ENCODE peak calls at places on chromosomes 5 and 9, in eight cellular contexts. N is fibroblast of lung; U is Right ventricle myocardium superior; I is fibroblast of the conjunctiva; T is heart right ventricle; H is stimulated activated naive CD8-positive, alpha-beta T cell treated with anti-CD3 and anti-CD28 coated beads, Interleukin-15, amount 100 ng/mL, for 72 hours; E is SJSA1; J is HTR-8/SVneo. X is an unnamed sample.

GRCh38 chr9:8750639-8751041 is 951.1 kb upstream of the DMAC1 start:
- DNase-seq in N (peak), U (no peak), I (no peak), T (no peak), H (no peak), E (no peak), J (no peak), X (no peak)

GRCh38 chr9:91100878-91101450 is 260.8 kb downstream of the AUH start:
- DNase-seq in N (peak), U (peak), I (no peak), T (peak), H (no peak), E (no peak), J (no peak), X (no peak)

GRCh38 chr5:90144625-90145327 is 264.8 kb downstream of the CETN3 start:
- DNase-seq in N (peak), U (no peak), I (no peak), T (no peak), H (no peak), E (peak), J (no peak), X (peak)

GRCh38 chr9:97809666-97810344 is 43.2 kb upstream of the FOXE1 start:
- DNase-seq in N (no peak), U (no peak), I (no peak), T (no peak), H (no peak), E (peak), J (no peak), X (peak)

GRCh38 chr5:140424135-140424534 is 22.5 kb downstream of the ANKHD1 start:
- DNase-seq in N (no peak), U (no peak), I (no peak), T (no peak), H (no peak), E (no peak), J (no peak), X (no peak)

GRCh38 chr9:115118471-115119156 is 657 bp upstream of the TNC start:
- DNase-seq in N (peak), U (peak), I (peak), T (peak), H (no peak), E (peak), J (peak), X (peak)

GRCh38 chr5:94432499-94432898 is 185.9 kb downstream of the KIAA0825 start:
- DNase-seq in N (peak), U (no peak), I (peak), T (no peak), H (no peak), E (no peak), J (no peak), X (peak)

GRCh38 chr5:88659529-88660325 is 223.3 kb downstream of the MEF2C start:
- DNase-seq in N (no peak), U (no peak), I (no peak), T (no peak), H (no peak), E (no peak), J (no peak), X (no peak)

GRCh38 chr5:93582677-93583524 is at the start of gene NR2F1:
- DNase-seq in N (peak), U (no peak), I (peak), T (no peak), H (no peak), E (peak), J (peak), X (peak)